ENCODE peak calls at places on chromosomes 13 and 19, in five cellular contexts. One of them, this sample, is unnamed.
A peak's percentile ranks its signal among the peaks of the same experiment; 100 is the strongest.

GRCh38 chr19:50155520-50156109 is 7.5 kb downstream of the IZUMO2 start:
- DNase-seq in left lung: no peak
- DNase-seq in memory B cell: no peak
- DNase-seq in HFFc6: no peak
- DNase-seq in BJ: no peak
- DNase-seq in this sample: peak; percentile 9

GRCh38 chr19:38729653-38730469 is 14.4 kb downstream of the CAPN12 start:
- DNase-seq in left lung: peak; percentile 65
- DNase-seq in memory B cell: peak; percentile 80
- DNase-seq in HFFc6: peak; percentile 46
- DNase-seq in BJ: no peak
- DNase-seq in this sample: peak; percentile 88

GRCh38 chr13:50788551-50788950 is 54.9 kb downstream of the DLEU7 start:
- DNase-seq in left lung: no peak
- DNase-seq in memory B cell: no peak
- DNase-seq in HFFc6: no peak
- DNase-seq in BJ: no peak
- DNase-seq in this sample: no peak

GRCh38 chr19:35404879-35405622 is 34.2 kb downstream of the GPR42 start:
- DNase-seq in left lung: no peak
- DNase-seq in memory B cell: no peak
- DNase-seq in HFFc6: peak; percentile 96
- DNase-seq in BJ: peak; percentile 5
- DNase-seq in this sample: peak; percentile 39

GRCh38 chr19:8004723-8005513 is 523 bp downstream of the ELAVL1 start:
- DNase-seq in left lung: no peak
- DNase-seq in memory B cell: no peak
- DNase-seq in HFFc6: peak; percentile 8
- DNase-seq in BJ: no peak
- DNase-seq in this sample: no peak

GRCh38 chr19:42248270-42249148 is 6.1 kb upstream of the GSK3A start:
- DNase-seq in left lung: no peak
- DNase-seq in memory B cell: no peak
- DNase-seq in HFFc6: no peak
- DNase-seq in BJ: no peak
- DNase-seq in this sample: no peak

GRCh38 chr13:73223372-73223781 is 164.6 kb downstream of the KLF5 start:
- DNase-seq in left lung: no peak
- DNase-seq in memory B cell: no peak
- DNase-seq in HFFc6: no peak
- DNase-seq in BJ: no peak
- DNase-seq in this sample: no peak

GRCh38 chr13:89315287-89315686 is 1644.1 kb downstream of the SLITRK5 start:
- DNase-seq in left lung: no peak
- DNase-seq in memory B cell: no peak
- DNase-seq in HFFc6: no peak
- DNase-seq in BJ: no peak
- DNase-seq in this sample: no peak

GRCh38 chr19:16070366-16070990 is 5.8 kb upstream of the TPM4 start:
- DNase-seq in left lung: peak; percentile 88
- DNase-seq in memory B cell: peak; percentile 84
- DNase-seq in HFFc6: no peak
- DNase-seq in BJ: no peak
- DNase-seq in this sample: no peak

GRCh38 chr19:42421591-42422031 is 5.6 kb downstream of the LIPE start:
- DNase-seq in left lung: peak; percentile 27
- DNase-seq in memory B cell: no peak
- DNase-seq in HFFc6: peak; percentile 65
- DNase-seq in BJ: no peak
- DNase-seq in this sample: no peak

GRCh38 chr13:28499579-28499978 is 4.7 kb upstream of the FLT1 start:
- DNase-seq in left lung: no peak
- DNase-seq in memory B cell: no peak
- DNase-seq in HFFc6: peak; percentile 37
- DNase-seq in BJ: peak; percentile 25
- DNase-seq in this sample: no peak

GRCh38 chr13:99516153-99516929 is 15.1 kb downstream of the TM9SF2 start:
- DNase-seq in left lung: peak; percentile 52
- DNase-seq in memory B cell: no peak
- DNase-seq in HFFc6: no peak
- DNase-seq in BJ: no peak
- DNase-seq in this sample: no peak

GRCh38 chr19:16660763-16661479 is at the start of gene TMEM38A:
- DNase-seq in left lung: peak; percentile 52
- DNase-seq in memory B cell: peak; percentile 28
- DNase-seq in HFFc6: no peak
- DNase-seq in BJ: no peak
- DNase-seq in this sample: peak; percentile 63

GRCh38 chr13:105069106-105069505 is 1466.4 kb downstream of the EFNB2 start:
- DNase-seq in left lung: no peak
- DNase-seq in memory B cell: no peak
- DNase-seq in HFFc6: no peak
- DNase-seq in BJ: no peak
- DNase-seq in this sample: no peak

GRCh38 chr19:16829822-16830289 is 658 bp downstream of the SIN3B start:
- DNase-seq in left lung: no peak
- DNase-seq in memory B cell: no peak
- DNase-seq in HFFc6: no peak
- DNase-seq in BJ: no peak
- DNase-seq in this sample: no peak

GRCh38 chr13:41563501-41564001 is 106.2 kb downstream of the RGCC start:
- DNase-seq in left lung: no peak
- DNase-seq in memory B cell: no peak
- DNase-seq in HFFc6: peak; percentile 48
- DNase-seq in BJ: no peak
- DNase-seq in this sample: no peak

GRCh38 chr13:45861352-45861751 is 9.8 kb upstream of the SIAH3 start:
- DNase-seq in left lung: no peak
- DNase-seq in memory B cell: no peak
- DNase-seq in HFFc6: no peak
- DNase-seq in BJ: no peak
- DNase-seq in this sample: no peak

GRCh38 chr13:22848539-22849052 is 332.2 kb upstream of the SGCG start:
- DNase-seq in left lung: no peak
- DNase-seq in memory B cell: no peak
- DNase-seq in HFFc6: no peak
- DNase-seq in BJ: no peak
- DNase-seq in this sample: peak; percentile 71

GRCh38 chr13:104473936-104474335 is 1407.7 kb upstream of the SLC10A2 start:
- DNase-seq in left lung: no peak
- DNase-seq in memory B cell: no peak
- DNase-seq in HFFc6: no peak
- DNase-seq in BJ: no peak
- DNase-seq in this sample: no peak